ENCODE peak calls at places on chromosomes 4 and X, in six cellular contexts. R is upper lobe of left lung, P is suprapubic skin, Y is ovary, Q is K562, L is transverse colon. S is an unnamed sample.

GRCh38 chr4:1348746-1349145 is 1.7 kb downstream of the UVSSA start:
- DNase-seq in Q (no peak), P (no peak), R (no peak), L (no peak), Y (no peak), S (no peak)

GRCh38 chrX:15574017-15574416 is 26.7 kb downstream of the ACE2 start:
- DNase-seq in Q (no peak), Y (no peak), L (no peak), P (no peak), R (no peak), S (no peak)

GRCh38 chrX:143635915-143636314 is at the start of gene SLITRK4:
- DNase-seq in Q (no peak), L (no peak), P (no peak), Y (no peak), R (no peak), S (no peak)

GRCh38 chr4:13533670-13534343 is 10.5 kb downstream of the NKX3-2 start:
- DNase-seq in Q (no peak), R (no peak), L (no peak), Y (no peak), P (no peak), S (no peak)

GRCh38 chr4:7237863-7238262 is 45.5 kb downstream of the SORCS2 start:
- DNase-seq in P (no peak), L (no peak), Q (no peak), Y (no peak), R (no peak), S (no peak)

GRCh38 chr4:8419222-8420041 is 21.1 kb downstream of the ACOX3 start:
- DNase-seq in R (peak; percentile 63), Q (peak; percentile 55), P (no peak), Y (no peak), L (no peak), S (no peak)

GRCh38 chr4:6772223-6772928 is 10.2 kb upstream of the KIAA0232 start:
- DNase-seq in R (no peak), P (no peak), L (peak; percentile 72), Y (no peak), Q (no peak), S (no peak)

GRCh38 chrX:153780678-153781427 is at the start of gene SRPK3:
- DNase-seq in P (no peak), Y (peak; percentile 49), L (no peak), R (no peak), Q (no peak), S (no peak)

GRCh38 chr4:159856451-159856850 is 753.6 kb downstream of the RAPGEF2 start:
- DNase-seq in P (no peak), L (no peak), R (no peak), Y (no peak), Q (no peak), S (no peak)

GRCh38 chrX:75276666-75277065 is 2.8 kb downstream of the UPRT start:
- DNase-seq in L (no peak), Q (no peak), Y (no peak), P (no peak), R (no peak), S (no peak)

GRCh38 chr4:83132065-83132464 is 17.5 kb upstream of the PLAC8 start:
- DNase-seq in L (no peak), Y (no peak), P (no peak), R (no peak), Q (no peak), S (no peak)

GRCh38 chr4:83328486-83328885 is 6.2 kb downstream of the HPSE start:
- DNase-seq in P (no peak), Q (peak; percentile 18), L (no peak), R (no peak), Y (no peak), S (no peak)

GRCh38 chr4:157978680-157979361 is 194.0 kb downstream of the GASK1B start:
- DNase-seq in Q (peak; percentile 61), L (peak; percentile 8), R (no peak), Y (peak; percentile 48), P (no peak), S (peak; percentile 26)

GRCh38 chrX:83916525-83916924 is 55.6 kb downstream of the CYLC1 start:
- DNase-seq in R (no peak), Q (peak; percentile 0), Y (no peak), L (peak; percentile 8), P (no peak), S (no peak)

GRCh38 chrX:144732588-144732987 is 514.7 kb upstream of the SPANXN1 start:
- DNase-seq in Y (no peak), P (no peak), R (no peak), Q (no peak), L (no peak), S (no peak)

GRCh38 chr4:116024954-116025708 is 911.7 kb upstream of the NDST4 start:
- DNase-seq in L (no peak), R (no peak), P (no peak), Q (no peak), Y (no peak), S (no peak)
- TF ChIP-seq EP300 in L (no peak), R (no peak), P (no peak), Q (no peak), Y (no peak), S (no peak)

DNA sequence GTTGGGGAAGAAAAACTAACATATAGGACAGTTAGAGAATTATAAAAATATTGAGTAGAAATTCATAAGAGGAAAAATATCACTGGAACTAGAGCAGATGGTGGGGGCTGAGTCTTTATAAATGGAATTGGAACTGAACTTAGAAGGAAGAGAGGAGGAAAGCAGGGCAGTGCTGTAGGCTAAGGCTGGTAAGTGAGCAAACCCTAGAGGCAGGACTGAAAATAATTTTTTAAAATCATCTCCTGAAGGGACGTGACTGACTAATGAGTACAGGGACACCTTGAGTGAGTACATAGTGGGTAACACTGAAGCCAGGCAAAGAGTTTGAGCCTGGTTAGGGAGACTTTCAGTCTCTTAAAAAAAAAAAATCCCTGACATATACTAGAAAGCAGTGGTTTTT is 63.3 kb downstream of the GALNT7 start:
- DNase-seq in Q (peak; percentile 66), L (no peak), Y (no peak), P (no peak), R (no peak), S (no peak)
- H3K4me1 ChIP-seq in Q (peaks cover 24% of the 10 kb centered on the region), L (peaks cover 34% of the 10 kb centered on the region), Y (peaks cover 4% of the 10 kb centered on the region), P (peaks cover 6% of the 10 kb centered on the region), R (no peaks in the 10 kb centered on the region), S (no peaks in the 10 kb centered on the region)

DNA sequence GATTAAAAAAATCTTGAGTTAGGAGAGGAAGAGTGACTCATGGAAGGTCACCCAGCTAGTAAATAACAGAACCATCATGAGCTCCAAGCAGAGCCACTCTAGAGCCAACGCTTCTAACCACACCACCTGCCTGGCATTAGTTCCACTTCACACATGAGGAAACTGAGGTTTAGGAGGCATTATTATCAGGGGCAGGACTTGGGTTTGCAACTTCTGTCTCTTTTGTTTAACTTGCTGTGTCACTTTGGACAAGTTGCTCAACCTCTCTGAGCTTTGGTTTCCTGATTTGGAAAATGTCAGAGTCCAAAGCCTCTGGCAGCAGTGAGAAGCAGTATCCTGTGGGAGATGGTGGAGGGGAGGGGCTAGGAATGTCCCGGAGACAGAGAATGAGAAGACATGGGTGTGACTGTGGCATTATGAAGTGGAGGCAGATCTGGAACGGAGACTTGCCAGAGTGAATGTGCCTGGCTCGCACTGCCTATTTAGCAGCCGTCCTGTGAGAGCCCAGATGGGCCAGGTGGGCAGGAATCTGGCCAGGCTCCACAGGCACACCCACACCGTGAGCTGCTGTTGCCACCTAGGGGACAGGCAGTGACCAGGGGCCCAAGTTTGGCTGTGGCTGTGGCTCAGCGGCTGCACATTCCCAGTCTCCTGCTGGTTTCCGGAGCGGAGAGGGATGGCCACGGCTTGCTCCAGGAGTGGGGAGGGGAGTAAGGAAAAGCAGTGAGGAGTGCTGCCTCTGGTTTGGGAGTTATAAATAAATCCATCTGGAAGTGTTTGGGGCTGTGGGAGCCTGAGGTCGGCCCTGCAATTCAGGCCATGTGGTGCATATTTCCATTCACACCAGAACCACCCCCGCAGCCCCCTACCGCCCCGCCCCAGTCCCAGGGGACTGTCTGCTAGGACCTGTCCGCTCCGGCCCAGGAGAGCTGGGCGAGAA is 93.4 kb downstream of the NHSL2 start:
- DNase-seq in Q (no peak), L (no peak), R (no peak), Y (peak; percentile 37), P (no peak), S (peak; percentile 29)
- TF ChIP-seq CTCF in Q (peak; percentile 15), L (no peak), R (no peak), Y (no peak), P (peak; percentile 5), S (peak; percentile 17)

GRCh38 chr4:156547891-156548290 is 423.7 kb downstream of the PDGFC start:
- DNase-seq in Q (no peak), L (no peak), P (no peak), R (no peak), Y (no peak), S (no peak)

GRCh38 chr4:156547439-156547838 is 424.2 kb downstream of the PDGFC start:
- DNase-seq in L (no peak), P (no peak), Y (no peak), R (no peak), Q (no peak), S (no peak)

DNA sequence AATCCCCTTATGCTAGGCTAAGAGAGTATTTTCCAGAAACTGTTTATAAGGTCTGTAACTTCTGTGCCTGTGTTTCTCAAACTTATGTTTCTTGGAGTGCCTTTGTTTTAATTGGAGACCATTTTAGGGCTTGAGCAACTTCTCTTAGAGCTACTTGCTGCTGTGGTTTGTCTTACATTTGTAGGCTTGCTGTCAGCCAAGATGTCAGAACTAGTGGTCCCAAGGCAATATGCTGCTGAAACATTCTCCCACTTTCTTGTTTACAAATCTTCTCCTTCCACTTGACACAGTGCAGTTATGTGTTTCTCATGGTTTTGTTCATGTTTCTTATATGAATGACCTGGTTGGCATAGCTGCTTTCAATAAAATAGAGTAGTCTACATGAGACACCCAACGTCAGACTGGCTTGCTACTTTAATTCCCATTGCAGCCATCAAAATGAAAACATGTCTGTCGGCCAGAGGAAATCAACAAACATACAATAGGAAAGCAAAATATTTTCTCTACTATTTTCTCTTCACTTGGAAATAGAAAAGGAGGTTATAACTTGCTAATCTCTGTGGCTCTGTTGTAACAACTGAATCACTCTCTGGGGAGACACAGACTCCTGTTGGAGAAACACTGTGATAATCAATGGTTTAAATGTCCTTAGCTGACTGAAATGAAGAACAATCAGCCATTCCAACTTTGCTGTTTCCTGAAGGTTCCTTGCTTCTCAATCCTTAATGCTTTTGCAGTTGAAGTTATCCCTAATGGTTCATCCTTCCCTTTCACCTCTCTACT is 426.4 kb downstream of the PDGFC start:
- DNase-seq in R (no peak), P (no peak), L (no peak), Y (no peak), Q (no peak), S (no peak)
- TF ChIP-seq EP300 in R (no peak), P (no peak), L (no peak), Y (no peak), Q (no peak), S (no peak)